ENCODE peak calls at places on chromosomes 11 and 22, in four cellular contexts. Z, H, J and N are unnamed samples.

GRCh38 chr22:32668254-32669094 is 133.0 kb upstream of the TIMP3 start:
- DNase-seq in Z (no peak), H (no peak), J (no peak), N (no peak)

GRCh38 chr11:16611395-16612233 is 126.8 kb upstream of the C11orf58 start:
- DNase-seq in Z (no peak), H (no peak), J (no peak), N (no peak)

GRCh38 chr22:26709617-26710390 is 52.4 kb downstream of the MIAT start:
- DNase-seq in Z (no peak), H (no peak), J (no peak), N (no peak)

GRCh38 chr11:130218501-130218900 is 58.9 kb downstream of the ST14 start:
- DNase-seq in Z (peak; percentile 22), H (peak; percentile 44), J (no peak), N (no peak)

GRCh38 chr11:21727102-21727501 is 465.8 kb upstream of the ANO5 start:
- DNase-seq in Z (no peak), H (no peak), J (no peak), N (no peak)

GRCh38 chr22:26479792-26480610 is 3.6 kb downstream of the HPS4 start:
- DNase-seq in Z (no peak), H (no peak), J (no peak), N (no peak)

GRCh38 chr11:67248653-67249052 is 17.6 kb upstream of the GRK2 start:
- DNase-seq in Z (no peak), H (no peak), J (no peak), N (no peak)

GRCh38 chr22:37496651-37497599 is 10.7 kb upstream of the MFNG start:
- DNase-seq in Z (no peak), H (no peak), J (no peak), N (no peak)

GRCh38 chr22:17446704-17447103 is 77.4 kb downstream of the CECR2 start:
- DNase-seq in Z (no peak), H (no peak), J (no peak), N (no peak)

GRCh38 chr11:120714448-120714847 is 202.9 kb downstream of the GRIK4 start:
- DNase-seq in Z (no peak), H (no peak), J (no peak), N (no peak)

GRCh38 chr22:32693102-32693501 is 108.4 kb upstream of the TIMP3 start:
- DNase-seq in Z (no peak), H (no peak), J (no peak), N (no peak)

GRCh38 chr11:71913716-71914115 is 14.7 kb downstream of the XNDC1N start:
- DNase-seq in Z (no peak), H (no peak), J (no peak), N (no peak)

GRCh38 chr11:104672897-104673296 is 225.4 kb downstream of the CASP12 start:
- DNase-seq in Z (no peak), H (no peak), J (no peak), N (no peak)

GRCh38 chr22:47804281-47804680 is 1041.8 kb downstream of the TBC1D22A start:
- DNase-seq in Z (no peak), H (no peak), J (no peak), N (no peak)

GRCh38 chr22:26707090-26707489 is 49.7 kb downstream of the MIAT start:
- DNase-seq in Z (no peak), H (no peak), J (no peak), N (no peak)

GRCh38 chr11:121581607-121582006 is 128.8 kb upstream of the SORL1-AS1 start:
- DNase-seq in Z (no peak), H (no peak), J (no peak), N (no peak)

GRCh38 chr22:24156146-24156914 is 25.0 kb upstream of the SUSD2 start:
- DNase-seq in Z (peak; percentile 45), H (peak; percentile 54), J (peak; percentile 84), N (peak; percentile 78)

GRCh38 chr11:71456831-71457230 is 3.8 kb downstream of the NADSYN1 start:
- DNase-seq in Z (no peak), H (no peak), J (no peak), N (no peak)

GRCh38 chr11:59556115-59556882 is 45.0 kb downstream of the OR4D9 start:
- DNase-seq in Z (no peak), H (peak; percentile 93), J (no peak), N (no peak)

DNA sequence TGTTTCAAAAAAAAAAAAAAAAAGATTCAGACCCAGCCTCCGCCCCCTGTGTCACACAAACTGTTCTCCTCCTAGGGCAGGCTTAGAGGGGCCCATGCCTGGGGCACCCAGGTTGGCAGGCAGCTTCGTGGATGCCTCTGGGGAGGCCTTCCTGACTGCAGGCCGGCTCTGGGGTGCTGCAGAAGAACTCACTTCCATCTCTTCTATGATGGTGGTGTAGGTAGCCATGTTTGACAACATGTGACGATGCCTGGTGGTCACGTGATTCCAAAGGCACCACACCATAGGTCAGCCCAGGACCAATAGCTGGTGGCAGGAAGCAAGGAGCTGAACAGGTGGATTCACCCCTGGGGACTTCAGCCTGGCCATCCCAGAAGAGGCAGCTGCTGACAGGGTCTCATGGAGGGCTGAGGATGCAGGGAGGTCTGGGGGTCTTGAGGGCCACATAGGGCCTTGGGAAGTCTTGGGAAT is 24.1 kb upstream of the CELSR1 start:
- DNase-seq in Z (no peak), H (no peak), J (peak; percentile 79), N (no peak)
- TF ChIP-seq POLR2AphosphoS5 in Z (no peak), H (no peak), J (peak; percentile 34), N (no peak)

GRCh38 chr11:123174196-123175183 is 20.6 kb downstream of the CLMP start:
- DNase-seq in Z (peak; percentile 39), H (no peak), J (no peak), N (no peak)
- TF ChIP-seq POLR2AphosphoS5 in Z (peak; percentile 83), H (no peak), J (no peak), N (no peak)

GRCh38 chr11:17831883-17832282 is 97.3 kb downstream of the KCNC1 start:
- DNase-seq in Z (no peak), H (no peak), J (no peak), N (no peak)

GRCh38 chr11:17831228-17831627 is 96.6 kb downstream of the KCNC1 start:
- DNase-seq in Z (no peak), H (no peak), J (no peak), N (no peak)

GRCh38 chr11:17827006-17827405 is 92.4 kb downstream of the KCNC1 start:
- DNase-seq in Z (no peak), H (no peak), J (no peak), N (no peak)

DNA sequence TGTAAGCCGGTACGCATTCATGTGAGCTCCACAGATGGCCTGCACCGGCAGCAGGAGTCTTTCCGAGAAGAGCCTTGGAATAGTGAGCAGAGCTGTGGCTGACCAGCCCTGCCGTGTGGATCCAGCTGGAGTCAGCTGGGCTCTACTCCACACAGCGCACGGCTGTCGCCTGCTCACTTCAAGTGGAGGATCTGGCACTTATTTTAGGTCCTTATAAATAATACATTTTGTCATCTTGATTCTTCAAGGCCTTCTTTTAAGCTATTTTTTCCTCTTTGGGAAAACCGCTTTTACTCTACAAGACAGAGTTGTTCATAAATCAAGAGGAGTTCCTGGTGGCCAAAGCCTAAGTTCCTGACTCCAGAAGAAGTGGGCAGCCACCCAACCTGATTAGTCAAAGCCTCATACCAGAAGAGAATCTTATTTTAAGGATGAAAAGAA is 93.8 kb downstream of the KCNC1 start:
- DNase-seq in Z (peak; percentile 29), H (no peak), J (no peak), N (no peak)
- TF ChIP-seq POLR2AphosphoS5 in Z (peak; percentile 7), H (no peak), J (no peak), N (no peak)

GRCh38 chr11:14270690-14271542 is 88.1 kb downstream of the RRAS2 start:
- DNase-seq in Z (no peak), H (no peak), J (no peak), N (no peak)
- TF ChIP-seq POLR2AphosphoS5 in Z (no peak), H (no peak), J (no peak), N (no peak)

GRCh38 chr11:64249563-64250405 is 1.5 kb upstream of the PLCB3 start:
- DNase-seq in Z (no peak), H (peak; percentile 65), J (no peak), N (no peak)
- TF ChIP-seq POLR2AphosphoS5 in Z (no peak), H (no peak), J (no peak), N (no peak)

GRCh38 chr11:95877288-95877687 is 46.6 kb downstream of the MTMR2 start:
- DNase-seq in Z (no peak), H (no peak), J (no peak), N (no peak)
- TF ChIP-seq POLR2AphosphoS5 in Z (peak; percentile 23), H (no peak), J (no peak), N (no peak)

DNA sequence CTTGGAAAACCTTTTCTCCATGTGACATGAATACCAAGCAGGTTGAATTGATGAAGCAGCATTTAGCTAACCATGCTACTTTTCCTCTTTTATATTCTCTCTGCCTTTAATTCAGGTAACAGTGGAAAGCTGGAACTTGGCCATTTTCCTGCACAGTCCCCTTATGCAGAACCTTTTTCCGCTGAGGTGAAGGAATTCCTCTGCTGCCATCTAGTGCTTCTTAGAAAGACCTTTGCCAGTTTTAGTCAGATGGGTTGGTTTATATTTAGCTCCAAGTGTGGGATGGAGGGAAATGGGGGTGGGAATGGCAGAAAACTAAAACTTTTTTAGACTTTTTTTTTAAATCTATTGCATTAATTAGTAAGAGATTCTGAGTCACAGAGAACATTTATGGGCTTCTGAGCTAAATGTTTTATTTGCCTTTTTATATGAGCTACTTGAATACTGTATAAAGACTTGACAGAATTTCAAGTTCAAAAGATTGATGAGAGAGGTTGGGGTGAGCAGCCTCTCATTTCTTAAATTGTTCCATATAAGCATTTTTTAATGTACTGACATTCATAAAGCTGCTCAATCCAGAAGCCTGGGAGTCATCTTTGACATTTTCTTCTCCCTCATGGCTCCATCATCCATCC is 153.9 kb upstream of the ZC3H12C start:
- DNase-seq in Z (no peak), H (no peak), J (no peak), N (no peak)
- TF ChIP-seq POLR2AphosphoS5 in Z (peak; percentile 14), H (no peak), J (no peak), N (no peak)

GRCh38 chr11:74072721-74073120 is 63.8 kb upstream of the UCP3 start:
- DNase-seq in Z (no peak), H (no peak), J (no peak), N (no peak)

GRCh38 chr11:74072286-74072685 is 63.4 kb upstream of the UCP3 start:
- DNase-seq in Z (no peak), H (no peak), J (no peak), N (no peak)

GRCh38 chr11:74070713-74071506 is 62.0 kb upstream of the UCP3 start:
- DNase-seq in Z (no peak), H (no peak), J (no peak), N (no peak)

GRCh38 chr11:74069146-74070046 is 60.5 kb upstream of the UCP3 start:
- DNase-seq in Z (peak; percentile 34), H (no peak), J (no peak), N (no peak)
- TF ChIP-seq POLR2AphosphoS5 in Z (no peak), H (no peak), J (no peak), N (no peak)

GRCh38 chr11:128963744-128964340 is 21.2 kb upstream of the TP53AIP1 start:
- DNase-seq in Z (no peak), H (no peak), J (no peak), N (no peak)
- TF ChIP-seq POLR2AphosphoS5 in Z (no peak), H (no peak), J (no peak), N (no peak)